ENCODE peak calls at places on chromosomes 6 and 20, in eight cellular contexts. One of them, this sample, is unnamed.

GRCh38 chr6:41286544-41287346 is at the start of gene TREM1:
- DNase-seq in CD8-positive, alpha-beta T cell: no peak
- DNase-seq in CD4-positive, alpha-beta memory T cell: no peak
- DNase-seq in A673: no peak
- DNase-seq in neural progenitor cell: no peak
- DNase-seq in CD8-positive, alpha-beta memory T cell: no peak
- DNase-seq in Peyer's patch: no peak
- DNase-seq in GM23248: peak; percentile 87
- DNase-seq in this sample: no peak

GRCh38 chr6:3561745-3562144 is 104.9 kb upstream of the SLC22A23 start:
- DNase-seq in CD8-positive, alpha-beta T cell: no peak
- DNase-seq in CD4-positive, alpha-beta memory T cell: no peak
- DNase-seq in A673: peak; percentile 39
- DNase-seq in neural progenitor cell: peak; percentile 44
- DNase-seq in CD8-positive, alpha-beta memory T cell: no peak
- DNase-seq in Peyer's patch: no peak
- DNase-seq in GM23248: peak; percentile 10
- DNase-seq in this sample: no peak

GRCh38 chr20:4569092-4569491 is 152.6 kb upstream of the PRND start:
- DNase-seq in CD8-positive, alpha-beta T cell: no peak
- DNase-seq in CD4-positive, alpha-beta memory T cell: no peak
- DNase-seq in A673: peak; percentile 44
- DNase-seq in neural progenitor cell: no peak
- DNase-seq in CD8-positive, alpha-beta memory T cell: no peak
- DNase-seq in Peyer's patch: no peak
- DNase-seq in GM23248: no peak
- DNase-seq in this sample: no peak

GRCh38 chr6:39221115-39221514 is 8.2 kb downstream of the KCNK5 start:
- DNase-seq in CD8-positive, alpha-beta T cell: no peak
- DNase-seq in CD4-positive, alpha-beta memory T cell: no peak
- DNase-seq in A673: no peak
- DNase-seq in neural progenitor cell: no peak
- DNase-seq in CD8-positive, alpha-beta memory T cell: no peak
- DNase-seq in Peyer's patch: no peak
- DNase-seq in GM23248: no peak
- DNase-seq in this sample: no peak

GRCh38 chr20:2981646-2982045 is 61.8 kb upstream of the GNRH2 start:
- DNase-seq in CD8-positive, alpha-beta T cell: no peak
- DNase-seq in CD4-positive, alpha-beta memory T cell: no peak
- DNase-seq in A673: no peak
- DNase-seq in neural progenitor cell: no peak
- DNase-seq in CD8-positive, alpha-beta memory T cell: no peak
- DNase-seq in Peyer's patch: no peak
- DNase-seq in GM23248: no peak
- DNase-seq in this sample: no peak

GRCh38 chr20:35702051-35702823 is 3.0 kb downstream of the ROMO1 start:
- DNase-seq in CD8-positive, alpha-beta T cell: no peak
- DNase-seq in CD4-positive, alpha-beta memory T cell: no peak
- DNase-seq in A673: peak; percentile 27
- DNase-seq in neural progenitor cell: no peak
- DNase-seq in CD8-positive, alpha-beta memory T cell: no peak
- DNase-seq in Peyer's patch: no peak
- DNase-seq in GM23248: peak; percentile 86
- DNase-seq in this sample: no peak

GRCh38 chr20:52483382-52483781 is 291.8 kb upstream of the ZFP64 start:
- DNase-seq in CD8-positive, alpha-beta T cell: no peak
- DNase-seq in CD4-positive, alpha-beta memory T cell: no peak
- DNase-seq in A673: no peak
- DNase-seq in neural progenitor cell: no peak
- DNase-seq in CD8-positive, alpha-beta memory T cell: no peak
- DNase-seq in Peyer's patch: no peak
- DNase-seq in GM23248: no peak
- DNase-seq in this sample: no peak

GRCh38 chr6:140379919-140380318 is 1005.5 kb upstream of the CITED2 start:
- DNase-seq in CD8-positive, alpha-beta T cell: no peak
- DNase-seq in CD4-positive, alpha-beta memory T cell: no peak
- DNase-seq in A673: no peak
- DNase-seq in neural progenitor cell: no peak
- DNase-seq in CD8-positive, alpha-beta memory T cell: no peak
- DNase-seq in Peyer's patch: no peak
- DNase-seq in GM23248: peak; percentile 51
- DNase-seq in this sample: no peak

GRCh38 chr20:50746138-50746940 is 15.0 kb downstream of the PARD6B start:
- DNase-seq in CD8-positive, alpha-beta T cell: no peak
- DNase-seq in CD4-positive, alpha-beta memory T cell: no peak
- DNase-seq in A673: no peak
- DNase-seq in neural progenitor cell: no peak
- DNase-seq in CD8-positive, alpha-beta memory T cell: no peak
- DNase-seq in Peyer's patch: no peak
- DNase-seq in GM23248: peak; percentile 21
- DNase-seq in this sample: no peak

GRCh38 chr20:38930242-38930569 is 4.0 kb downstream of the FAM83D start:
- DNase-seq in CD8-positive, alpha-beta T cell: no peak
- DNase-seq in CD4-positive, alpha-beta memory T cell: no peak
- DNase-seq in A673: no peak
- DNase-seq in neural progenitor cell: no peak
- DNase-seq in CD8-positive, alpha-beta memory T cell: no peak
- DNase-seq in Peyer's patch: no peak
- DNase-seq in GM23248: no peak
- DNase-seq in this sample: no peak

GRCh38 chr20:51023617-51024155 is 779 bp upstream of the KCNG1 start:
- DNase-seq in CD8-positive, alpha-beta T cell: no peak
- DNase-seq in CD4-positive, alpha-beta memory T cell: no peak
- DNase-seq in A673: no peak
- DNase-seq in neural progenitor cell: no peak
- DNase-seq in CD8-positive, alpha-beta memory T cell: no peak
- DNase-seq in Peyer's patch: no peak
- DNase-seq in GM23248: no peak
- DNase-seq in this sample: no peak

GRCh38 chr6:38554700-38555413 is 84.9 kb downstream of the BTBD9 start:
- DNase-seq in CD8-positive, alpha-beta T cell: no peak
- DNase-seq in CD4-positive, alpha-beta memory T cell: no peak
- DNase-seq in A673: peak; percentile 17
- DNase-seq in neural progenitor cell: no peak
- DNase-seq in CD8-positive, alpha-beta memory T cell: no peak
- DNase-seq in Peyer's patch: no peak
- DNase-seq in GM23248: peak; percentile 82
- DNase-seq in this sample: no peak

GRCh38 chr6:74899416-74899815 is 306.4 kb downstream of the COL12A1 start:
- DNase-seq in CD8-positive, alpha-beta T cell: no peak
- DNase-seq in CD4-positive, alpha-beta memory T cell: no peak
- DNase-seq in A673: peak; percentile 28
- DNase-seq in neural progenitor cell: no peak
- DNase-seq in CD8-positive, alpha-beta memory T cell: no peak
- DNase-seq in Peyer's patch: no peak
- DNase-seq in GM23248: peak; percentile 41
- DNase-seq in this sample: no peak

GRCh38 chr6:140415266-140415665 is 1040.8 kb upstream of the CITED2 start:
- DNase-seq in CD8-positive, alpha-beta T cell: no peak
- DNase-seq in CD4-positive, alpha-beta memory T cell: no peak
- DNase-seq in A673: peak; percentile 59
- DNase-seq in neural progenitor cell: peak; percentile 36
- DNase-seq in CD8-positive, alpha-beta memory T cell: no peak
- DNase-seq in Peyer's patch: no peak
- DNase-seq in GM23248: no peak
- DNase-seq in this sample: no peak

GRCh38 chr6:36491378-36491965 is 48.7 kb downstream of the KCTD20 start:
- DNase-seq in CD8-positive, alpha-beta T cell: no peak
- DNase-seq in CD4-positive, alpha-beta memory T cell: no peak
- DNase-seq in A673: no peak
- DNase-seq in neural progenitor cell: no peak
- DNase-seq in CD8-positive, alpha-beta memory T cell: no peak
- DNase-seq in Peyer's patch: no peak
- DNase-seq in GM23248: peak; percentile 38
- DNase-seq in this sample: no peak

GRCh38 chr6:13273202-13273930 is 55.0 kb downstream of the TBC1D7 start:
- DNase-seq in CD8-positive, alpha-beta T cell: no peak
- DNase-seq in CD4-positive, alpha-beta memory T cell: no peak
- DNase-seq in A673: no peak
- DNase-seq in neural progenitor cell: no peak
- DNase-seq in CD8-positive, alpha-beta memory T cell: no peak
- DNase-seq in Peyer's patch: no peak
- DNase-seq in GM23248: no peak
- DNase-seq in this sample: no peak

GRCh38 chr6:68778356-68779020 is 143.4 kb downstream of the ADGRB3 start:
- DNase-seq in CD8-positive, alpha-beta T cell: no peak
- DNase-seq in CD4-positive, alpha-beta memory T cell: no peak
- DNase-seq in A673: peak; percentile 87
- DNase-seq in neural progenitor cell: peak; percentile 68
- DNase-seq in CD8-positive, alpha-beta memory T cell: no peak
- DNase-seq in Peyer's patch: no peak
- DNase-seq in GM23248: peak; percentile 43
- DNase-seq in this sample: no peak

GRCh38 chr20:44644384-44645131 is 6.9 kb downstream of the ADA start:
- DNase-seq in CD8-positive, alpha-beta T cell: peak; percentile 21
- DNase-seq in CD4-positive, alpha-beta memory T cell: peak; percentile 84
- DNase-seq in A673: no peak
- DNase-seq in neural progenitor cell: no peak
- DNase-seq in CD8-positive, alpha-beta memory T cell: peak; percentile 39
- DNase-seq in Peyer's patch: peak; percentile 46
- DNase-seq in GM23248: no peak
- DNase-seq in this sample: no peak

GRCh38 chr20:44641305-44641704 is 10.2 kb downstream of the ADA start:
- DNase-seq in CD8-positive, alpha-beta T cell: no peak
- DNase-seq in CD4-positive, alpha-beta memory T cell: no peak
- DNase-seq in A673: no peak
- DNase-seq in neural progenitor cell: no peak
- DNase-seq in CD8-positive, alpha-beta memory T cell: no peak
- DNase-seq in Peyer's patch: no peak
- DNase-seq in GM23248: no peak
- DNase-seq in this sample: no peak

GRCh38 chr20:44643596-44644383 is 7.7 kb downstream of the ADA start:
- DNase-seq in CD8-positive, alpha-beta T cell: peak; percentile 30
- DNase-seq in CD4-positive, alpha-beta memory T cell: peak; percentile 89
- DNase-seq in A673: peak; percentile 69
- DNase-seq in neural progenitor cell: peak; percentile 46
- DNase-seq in CD8-positive, alpha-beta memory T cell: peak; percentile 54
- DNase-seq in Peyer's patch: peak; percentile 66
- DNase-seq in GM23248: peak; percentile 90
- DNase-seq in this sample: no peak

GRCh38 chr20:44642203-44643153 is 9.0 kb downstream of the ADA start:
- DNase-seq in CD8-positive, alpha-beta T cell: no peak
- DNase-seq in CD4-positive, alpha-beta memory T cell: peak; percentile 53
- DNase-seq in A673: peak; percentile 86
- DNase-seq in neural progenitor cell: peak; percentile 29
- DNase-seq in CD8-positive, alpha-beta memory T cell: peak; percentile 21
- DNase-seq in Peyer's patch: peak; percentile 75
- DNase-seq in GM23248: peak; percentile 87
- DNase-seq in this sample: no peak

DNA sequence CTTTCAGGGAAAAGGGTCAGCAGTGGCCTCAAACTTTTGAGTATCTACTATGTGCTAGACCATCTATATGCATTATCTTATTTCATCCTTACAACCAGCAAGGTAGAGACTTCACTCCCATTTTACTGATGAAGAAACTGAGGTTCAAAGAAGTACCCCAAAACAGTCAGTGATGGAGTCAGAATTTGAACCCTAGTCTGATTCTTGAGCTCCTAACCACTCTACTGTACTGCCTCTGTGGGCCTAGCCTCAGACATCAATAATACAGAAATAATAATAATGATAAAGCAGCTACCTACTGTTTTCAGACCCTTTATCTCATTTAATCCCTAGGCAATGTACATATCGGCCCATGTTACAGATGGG is 8.4 kb downstream of the ADA start:
- DNase-seq in CD8-positive, alpha-beta T cell: no peak
- DNase-seq in CD4-positive, alpha-beta memory T cell: no peak
- DNase-seq in A673: no peak
- DNase-seq in neural progenitor cell: no peak
- DNase-seq in CD8-positive, alpha-beta memory T cell: no peak
- DNase-seq in Peyer's patch: no peak
- DNase-seq in GM23248: no peak
- DNase-seq in this sample: no peak
- H3K4me3 ChIP-seq in CD8-positive, alpha-beta T cell: no peak overlapping the region
- H3K4me3 ChIP-seq in CD4-positive, alpha-beta memory T cell: no peak overlapping the region
- H3K4me3 ChIP-seq in A673: no peak overlapping the region
- H3K4me3 ChIP-seq in neural progenitor cell: no peak overlapping the region
- H3K4me3 ChIP-seq in CD8-positive, alpha-beta memory T cell: peak overlapping the region; percentile 1
- H3K4me3 ChIP-seq in Peyer's patch: no peak overlapping the region
- H3K4me3 ChIP-seq in GM23248: no peak overlapping the region
- H3K4me3 ChIP-seq in this sample: no peak overlapping the region

DNA sequence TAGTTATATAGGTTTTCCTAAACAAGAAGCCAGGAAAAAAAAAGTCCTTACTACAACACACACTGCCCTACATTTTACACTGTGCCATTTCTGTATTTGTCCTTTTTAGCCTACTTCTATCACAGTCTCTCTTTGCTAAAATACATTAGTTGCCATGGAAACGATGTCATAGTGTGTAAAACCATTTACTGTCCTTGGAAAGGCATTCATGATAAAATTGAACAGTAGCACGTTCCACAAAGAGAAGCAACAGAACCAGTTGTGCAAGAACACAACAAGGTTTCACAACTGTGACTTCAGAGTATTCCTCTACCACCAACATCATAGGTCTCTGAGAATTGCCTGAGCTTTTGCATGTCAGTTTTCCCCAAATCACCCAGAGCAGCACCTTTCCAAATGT is 20.5 kb downstream of the FYN start:
- DNase-seq in CD8-positive, alpha-beta T cell: no peak
- DNase-seq in CD4-positive, alpha-beta memory T cell: no peak
- DNase-seq in A673: peak; percentile 18
- DNase-seq in neural progenitor cell: no peak
- DNase-seq in CD8-positive, alpha-beta memory T cell: no peak
- DNase-seq in Peyer's patch: no peak
- DNase-seq in GM23248: peak; percentile 74
- DNase-seq in this sample: no peak
- H3K4me1 ChIP-seq in CD8-positive, alpha-beta T cell: peaks cover 93% of the 10 kb centered on the region
- H3K4me1 ChIP-seq in CD4-positive, alpha-beta memory T cell: peaks cover 97% of the 10 kb centered on the region
- H3K4me1 ChIP-seq in A673: peaks cover 10% of the 10 kb centered on the region
- H3K4me1 ChIP-seq in neural progenitor cell: peaks cover 27% of the 10 kb centered on the region
- H3K4me1 ChIP-seq in CD8-positive, alpha-beta memory T cell: peaks cover 92% of the 10 kb centered on the region
- H3K4me1 ChIP-seq in Peyer's patch: no peaks in the 10 kb centered on the region
- H3K4me1 ChIP-seq in GM23248: peaks cover 16% of the 10 kb centered on the region
- H3K4me1 ChIP-seq in this sample: no peaks in the 10 kb centered on the region

DNA sequence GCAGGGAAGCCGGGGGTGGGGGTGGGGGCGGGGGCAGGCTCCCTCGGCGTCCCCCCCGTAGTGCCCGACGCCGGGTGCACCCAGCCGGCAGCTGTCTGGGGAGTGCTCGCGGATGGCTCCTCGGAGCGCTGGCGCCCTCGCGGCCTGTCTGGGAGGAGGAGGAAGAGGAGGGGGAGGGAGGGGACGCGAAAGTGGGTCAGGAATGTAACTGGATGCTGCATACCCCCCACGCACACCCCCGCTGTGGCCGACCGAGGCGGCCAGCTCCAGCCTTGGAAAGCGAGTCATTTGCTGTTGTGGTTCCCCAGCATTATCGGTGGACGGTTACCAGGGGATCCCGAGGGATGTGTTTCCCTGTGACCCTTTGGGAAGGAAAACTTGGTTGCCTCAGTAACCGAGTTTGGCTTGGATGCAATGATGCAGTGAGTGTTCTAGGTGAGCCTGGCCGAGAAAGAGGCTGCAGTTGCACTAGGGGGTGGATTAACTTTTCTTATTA is 55.3 kb upstream of the RREB1 start:
- DNase-seq in CD8-positive, alpha-beta T cell: no peak
- DNase-seq in CD4-positive, alpha-beta memory T cell: peak; percentile 41
- DNase-seq in A673: peak; percentile 74
- DNase-seq in neural progenitor cell: peak; percentile 58
- DNase-seq in CD8-positive, alpha-beta memory T cell: no peak
- DNase-seq in Peyer's patch: no peak
- DNase-seq in GM23248: peak; percentile 79
- DNase-seq in this sample: no peak
- H3K4me3 ChIP-seq in CD8-positive, alpha-beta T cell: peak overlapping the region; percentile 8
- H3K4me3 ChIP-seq in CD4-positive, alpha-beta memory T cell: peak overlapping the region; percentile 47
- H3K4me3 ChIP-seq in A673: peak overlapping the region; percentile 70
- H3K4me3 ChIP-seq in neural progenitor cell: peak overlapping the region; percentile 70
- H3K4me3 ChIP-seq in CD8-positive, alpha-beta memory T cell: peak overlapping the region; percentile 36
- H3K4me3 ChIP-seq in Peyer's patch: peak overlapping the region; percentile 70
- H3K4me3 ChIP-seq in GM23248: peak overlapping the region; percentile 67
- H3K4me3 ChIP-seq in this sample: peak overlapping the region; percentile 81

GRCh38 chr20:62646851-62647520 is 4.7 kb downstream of the SLCO4A1 start:
- DNase-seq in CD8-positive, alpha-beta T cell: no peak
- DNase-seq in CD4-positive, alpha-beta memory T cell: no peak
- DNase-seq in A673: no peak
- DNase-seq in neural progenitor cell: no peak
- DNase-seq in CD8-positive, alpha-beta memory T cell: no peak
- DNase-seq in Peyer's patch: peak; percentile 66
- DNase-seq in GM23248: no peak
- DNase-seq in this sample: no peak
- H3K4me1 ChIP-seq in CD8-positive, alpha-beta T cell: peaks cover 26% of the 10 kb centered on the region
- H3K4me1 ChIP-seq in CD4-positive, alpha-beta memory T cell: peaks cover 41% of the 10 kb centered on the region
- H3K4me1 ChIP-seq in A673: peaks cover 62% of the 10 kb centered on the region
- H3K4me1 ChIP-seq in neural progenitor cell: peaks cover 11% of the 10 kb centered on the region
- H3K4me1 ChIP-seq in CD8-positive, alpha-beta memory T cell: peaks cover 27% of the 10 kb centered on the region
- H3K4me1 ChIP-seq in Peyer's patch: no peaks in the 10 kb centered on the region
- H3K4me1 ChIP-seq in GM23248: no peaks in the 10 kb centered on the region
- H3K4me1 ChIP-seq in this sample: peaks cover 20% of the 10 kb centered on the region

This sample was measured in thoracic aorta.